ENCODE peak calls at places on chromosomes 1 and 21, in eight cellular contexts. T is endothelial cell; D is GM12865; O is activated CD4-positive, alpha-beta T cell treated with anti-CD3 and anti-CD28 coated beads for 48 hours; R is NCI-H1092; N is adrenal gland; J is posterior cingulate gyrus; U is MV-4-11. V is an unnamed sample.
A peak's percentile ranks its signal among the peaks of the same experiment; 100 is the strongest.

GRCh38 chr1:67957026-67957425 is 93.4 kb downstream of the DIRAS3 start:
- DNase-seq in J (no peak), D (no peak), T (no peak), O (no peak), R (no peak), N (no peak), U (no peak), V (no peak)

GRCh38 chr1:221947731-221948130 is 205.8 kb upstream of the DUSP10 start:
- DNase-seq in U (peak; percentile 43), D (no peak), T (no peak), J (no peak), R (no peak), O (no peak), N (no peak), V (no peak)

GRCh38 chr1:205632374-205633169 is 761 bp upstream of the ELK4 start:
- DNase-seq in D (no peak), R (no peak), J (no peak), T (no peak), N (no peak), O (no peak), U (no peak), V (no peak)

GRCh38 chr1:179876289-179876715 is 1.3 kb downstream of the TOR1AIP2 start:
- DNase-seq in J (no peak), O (no peak), T (no peak), N (peak; percentile 36), R (no peak), U (peak; percentile 29), D (peak; percentile 15), V (no peak)

GRCh38 chr1:48422009-48422408 is 50.0 kb downstream of the SPATA6 start:
- DNase-seq in O (no peak), D (no peak), J (no peak), N (no peak), U (no peak), R (no peak), T (no peak), V (no peak)

GRCh38 chr1:159408862-159409400 is 23.1 kb upstream of the OR10J4 start:
- DNase-seq in T (no peak), O (no peak), R (no peak), N (no peak), U (no peak), D (no peak), J (no peak), V (no peak)

GRCh38 chr1:41363632-41364320 is 2.5 kb downstream of the FOXO6 start:
- DNase-seq in O (no peak), R (no peak), U (no peak), J (no peak), N (no peak), T (no peak), D (no peak), V (no peak)

GRCh38 chr1:57265105-57265504 is 158.8 kb downstream of the DAB1 start:
- DNase-seq in R (no peak), U (no peak), O (no peak), N (no peak), D (no peak), T (no peak), J (no peak), V (no peak)

GRCh38 chr1:41423511-41424191 is 60.8 kb downstream of the EDN2 start:
- DNase-seq in R (no peak), T (peak; percentile 38), N (peak; percentile 40), D (no peak), U (no peak), J (no peak), O (no peak), V (no peak)

GRCh38 chr1:36782785-36783184 is 251.5 kb downstream of the GRIK3 start:
- DNase-seq in N (no peak), J (no peak), O (no peak), D (no peak), T (no peak), U (no peak), R (no peak), V (no peak)

GRCh38 chr1:20753589-20753988 is 21.1 kb upstream of the SH2D5 start:
- DNase-seq in R (no peak), T (no peak), N (no peak), D (no peak), O (no peak), U (no peak), J (no peak), V (no peak)

GRCh38 chr1:235649722-235650163 is at the start of gene GNG4:
- DNase-seq in O (peak; percentile 21), J (no peak), N (no peak), D (no peak), U (no peak), T (peak; percentile 41), R (peak; percentile 52), V (no peak)

GRCh38 chr1:219702551-219703215 is 89.8 kb upstream of the ZC3H11B start:
- DNase-seq in D (no peak), J (no peak), O (no peak), N (no peak), T (no peak), R (no peak), U (no peak), V (no peak)

GRCh38 chr21:44533121-44533890 is 6.7 kb downstream of the KRTAP10-1 start:
- DNase-seq in U (no peak), J (no peak), T (no peak), R (no peak), N (no peak), O (no peak), D (no peak), V (no peak)

GRCh38 chr1:204462229-204462561 is 32.4 kb downstream of the PIK3C2B start:
- DNase-seq in U (no peak), J (no peak), N (no peak), O (no peak), D (no peak), T (no peak), R (no peak), V (no peak)

GRCh38 chr1:182977480-182977879 is 24.5 kb upstream of the SHCBP1L start:
- DNase-seq in N (no peak), R (no peak), U (no peak), J (no peak), D (no peak), O (no peak), T (no peak), V (no peak)

GRCh38 chr1:19036049-19036546 is 79.6 kb upstream of the IFFO2 start:
- DNase-seq in T (no peak), J (no peak), D (no peak), R (peak; percentile 38), O (no peak), U (no peak), N (peak; percentile 8), V (no peak)

GRCh38 chr1:6614019-6614952 is 755 bp downstream of the PHF13 start:
- DNase-seq in T (peak; percentile 36), N (no peak), J (no peak), R (no peak), D (peak; percentile 45), U (no peak), O (peak; percentile 65), V (no peak)

GRCh38 chr1:78236711-78237110 is 190.9 kb downstream of the GIPC2 start:
- DNase-seq in R (no peak), T (no peak), D (no peak), J (no peak), U (no peak), N (no peak), O (no peak), V (no peak)

GRCh38 chr1:46408356-46409062 is 14.4 kb downstream of the FAAH start:
- DNase-seq in D (no peak), O (no peak), U (no peak), T (no peak), J (no peak), N (no peak), R (no peak), V (no peak)

GRCh38 chr1:18581420-18581880 is 49.2 kb upstream of the PAX7 start:
- DNase-seq in N (no peak), D (peak; percentile 51), R (no peak), O (peak; percentile 69), U (no peak), J (peak; percentile 63), T (peak; percentile 67), V (peak; percentile 45)

GRCh38 chr1:173420330-173420806 is 56.8 kb upstream of the PRDX6 start:
- DNase-seq in N (peak; percentile 73), R (peak; percentile 78), J (peak; percentile 19), U (peak; percentile 68), O (peak; percentile 69), T (peak; percentile 62), D (peak; percentile 80), V (peak; percentile 17)

GRCh38 chr1:200971955-200972711 is 51.4 kb downstream of the KIF21B start:
- DNase-seq in O (peak; percentile 72), T (peak; percentile 79), U (peak; percentile 9), D (peak; percentile 54), N (peak; percentile 52), J (peak; percentile 77), R (peak; percentile 71), V (peak; percentile 45)

GRCh38 chr1:100750002-100750885 is 30.7 kb downstream of the VCAM1 start:
- DNase-seq in R (no peak), N (no peak), J (no peak), U (peak; percentile 62), O (no peak), D (no peak), T (no peak), V (no peak)

GRCh38 chr1:103058393-103058792 is 49.9 kb downstream of the COL11A1 start:
- DNase-seq in N (no peak), T (no peak), J (no peak), D (no peak), O (no peak), R (no peak), U (no peak), V (no peak)

GRCh38 chr1:109243860-109244552 is 5.3 kb upstream of the CELSR2 start:
- DNase-seq in D (no peak), U (no peak), T (no peak), J (no peak), N (no peak), O (no peak), R (no peak), V (no peak)

GRCh38 chr1:177137814-177138213 is 26.7 kb downstream of the ASTN1 start:
- DNase-seq in D (no peak), J (no peak), U (no peak), R (no peak), T (no peak), N (no peak), O (no peak), V (no peak)

GRCh38 chr1:160204526-160205241 is 500 bp upstream of the PEA15 start:
- DNase-seq in O (no peak), N (no peak), T (no peak), D (peak; percentile 84), R (no peak), U (peak; percentile 92), J (no peak), V (no peak)

GRCh38 chr1:109253803-109254620 is 4.7 kb downstream of the CELSR2 start:
- DNase-seq in U (no peak), J (peak; percentile 52), T (no peak), D (no peak), N (no peak), O (no peak), R (no peak), V (no peak)

GRCh38 chr1:111270781-111271463 is 19.7 kb upstream of the CHIA start:
- DNase-seq in O (peak; percentile 11), J (no peak), R (no peak), D (no peak), T (no peak), N (no peak), U (no peak), V (no peak)

V was measured in stimulated activated CD8-positive, alpha-beta memory T cell treated with anti-CD3 and anti-CD28 coated beads, Interleukin-2, amount 100 ng/mL, for 48 hours.